ENCODE peak calls at places on chromosomes 12 and 14, in ten cellular contexts. Z, G, W, K, E, M, O, C, U and I are unnamed samples.

GRCh38 chr14:84036863-84037262 is 1493.1 kb upstream of the FLRT2 start:
- DNase-seq in Z (peak), G (no peak), W (no peak), K (no peak), E (no peak), M (no peak), O (no peak), C (peak), U (no peak), I (no peak)

GRCh38 chr14:23005861-23006534 is 3.9 kb downstream of the C14orf93 start:
- DNase-seq in Z (no peak), G (no peak), W (no peak), K (no peak), E (no peak), M (no peak), O (no peak), C (no peak), U (no peak), I (no peak)

GRCh38 chr12:23399402-23399933 is 550.0 kb downstream of the SOX5 start:
- DNase-seq in Z (no peak), G (no peak), W (no peak), K (no peak), E (no peak), M (no peak), O (no peak), C (no peak), U (no peak), I (no peak)

GRCh38 chr12:98156697-98157096 is 358.7 kb upstream of the TMPO start:
- DNase-seq in Z (no peak), G (no peak), W (no peak), K (no peak), E (no peak), M (no peak), O (peak), C (no peak), U (no peak), I (no peak)

GRCh38 chr12:26378721-26379120 is 183.3 kb downstream of the SSPN start:
- DNase-seq in Z (no peak), G (no peak), W (no peak), K (no peak), E (no peak), M (no peak), O (no peak), C (no peak), U (peak), I (no peak)

GRCh38 chr12:91040356-91040755 is 17.5 kb downstream of the KERA start:
- DNase-seq in Z (no peak), G (no peak), W (no peak), K (peak), E (no peak), M (no peak), O (no peak), C (peak), U (no peak), I (no peak)

GRCh38 chr14:38197001-38197760 is 10.5 kb upstream of the SSTR1 start:
- DNase-seq in Z (no peak), G (no peak), W (no peak), K (peak), E (no peak), M (no peak), O (no peak), C (no peak), U (no peak), I (no peak)

GRCh38 chr12:753401-754237 is 1.2 kb downstream of the WNK1 start:
- DNase-seq in Z (no peak), G (peak), W (no peak), K (peak), E (peak), M (peak), O (no peak), C (peak), U (no peak), I (peak)

GRCh38 chr12:22525426-22525825 is 18.9 kb downstream of the C2CD5 start:
- DNase-seq in Z (no peak), G (no peak), W (no peak), K (peak), E (no peak), M (no peak), O (no peak), C (no peak), U (no peak), I (no peak)

GRCh38 chr12:117192057-117192456 is 1.8 kb upstream of the FBXO21 start:
- DNase-seq in Z (no peak), G (no peak), W (no peak), K (no peak), E (no peak), M (no peak), O (no peak), C (no peak), U (no peak), I (no peak)

GRCh38 chr14:94542111-94542810 is 19.0 kb upstream of the SERPINA4 start:
- DNase-seq in Z (peak), G (no peak), W (no peak), K (no peak), E (no peak), M (no peak), O (no peak), C (peak), U (no peak), I (no peak)

GRCh38 chr12:66196806-66197205 is 7.8 kb downstream of the IRAK3 start:
- DNase-seq in Z (no peak), G (no peak), W (no peak), K (peak), E (no peak), M (no peak), O (no peak), C (peak), U (no peak), I (no peak)

GRCh38 chr14:92316937-92317336 is 6.0 kb upstream of the SLC24A4 start:
- DNase-seq in Z (peak), G (no peak), W (no peak), K (no peak), E (peak), M (no peak), O (no peak), C (peak), U (no peak), I (no peak)

GRCh38 chr12:3091650-3092207 is 14.6 kb downstream of the TSPAN9 start:
- DNase-seq in Z (no peak), G (no peak), W (no peak), K (no peak), E (no peak), M (no peak), O (no peak), C (no peak), U (no peak), I (no peak)

GRCh38 chr12:3161861-3162260 is 84.7 kb downstream of the TSPAN9 start:
- DNase-seq in Z (no peak), G (no peak), W (no peak), K (no peak), E (no peak), M (no peak), O (peak), C (no peak), U (no peak), I (no peak)

GRCh38 chr14:54652188-54652889 is 85.4 kb downstream of the SAMD4A start:
- DNase-seq in Z (peak), G (no peak), W (peak), K (peak), E (peak), M (peak), O (no peak), C (peak), U (no peak), I (peak)

GRCh38 chr12:47947273-47947672 is 16.1 kb upstream of the TMEM106C start:
- DNase-seq in Z (no peak), G (no peak), W (no peak), K (no peak), E (no peak), M (no peak), O (no peak), C (no peak), U (no peak), I (no peak)

GRCh38 chr12:38907171-38907923 is 2.0 kb upstream of the CPNE8 start:
- DNase-seq in Z (no peak), G (no peak), W (no peak), K (no peak), E (no peak), M (no peak), O (no peak), C (no peak), U (no peak), I (no peak)

GRCh38 chr12:124625867-124626675 is 58.7 kb upstream of the NCOR2 start:
- DNase-seq in Z (peak), G (no peak), W (no peak), K (peak), E (peak), M (no peak), O (no peak), C (peak), U (no peak), I (peak)

GRCh38 chr12:94770777-94771176 is 120.4 kb upstream of the TMCC3 start:
- DNase-seq in Z (no peak), G (no peak), W (no peak), K (no peak), E (no peak), M (no peak), O (no peak), C (no peak), U (no peak), I (no peak)

GRCh38 chr14:98945611-98946570 is 326.1 kb downstream of the BCL11B start:
- DNase-seq in Z (no peak), G (no peak), W (no peak), K (no peak), E (no peak), M (no peak), O (no peak), C (peak), U (no peak), I (peak)

GRCh38 chr14:31788340-31788739 is 227.1 kb downstream of the NUBPL start:
- DNase-seq in Z (no peak), G (no peak), W (no peak), K (no peak), E (no peak), M (no peak), O (no peak), C (no peak), U (no peak), I (no peak)

GRCh38 chr12:29223936-29224921 is 75.2 kb downstream of the FAR2 start:
- DNase-seq in Z (no peak), G (no peak), W (no peak), K (no peak), E (no peak), M (no peak), O (no peak), C (no peak), U (no peak), I (no peak)

GRCh38 chr14:54653764-54654469 is 87.0 kb downstream of the SAMD4A start:
- DNase-seq in Z (peak), G (no peak), W (no peak), K (peak), E (no peak), M (no peak), O (no peak), C (peak), U (no peak), I (peak)

GRCh38 chr14:64556526-64556925 is 6.8 kb downstream of the PPP1R36 start:
- DNase-seq in Z (peak), G (no peak), W (no peak), K (peak), E (no peak), M (no peak), O (no peak), C (peak), U (no peak), I (no peak)

GRCh38 chr14:64465208-64465821 is at the start of gene AKAP5:
- DNase-seq in Z (peak), G (peak), W (peak), K (no peak), E (peak), M (peak), O (peak), C (peak), U (peak), I (peak)

GRCh38 chr12:75341873-75342272 is 7.4 kb downstream of the GLIPR1L1 start:
- DNase-seq in Z (peak), G (no peak), W (no peak), K (no peak), E (no peak), M (no peak), O (no peak), C (no peak), U (no peak), I (no peak)